ENCODE peak calls at places on chromosome 7, in nine cellular contexts. M, J, U, Q, G, O, T, K and Y are unnamed samples.

GRCh38 chr7:122887848-122888247 is 1.6 kb upstream of the CADPS2 start:
- DNase-seq in M (no peak), J (no peak), U (no peak), Q (no peak), G (no peak), O (no peak), T (no peak), K (no peak), Y (no peak)

GRCh38 chr7:48180981-48181380 is 9.7 kb downstream of the ABCA13 start:
- DNase-seq in M (no peak), J (no peak), U (no peak), Q (no peak), G (no peak), O (no peak), T (no peak), K (no peak), Y (no peak)

GRCh38 chr7:46912692-46913091 is 669.2 kb downstream of the TNS3 start:
- DNase-seq in M (no peak), J (no peak), U (no peak), Q (no peak), G (no peak), O (no peak), T (no peak), K (no peak), Y (no peak)

GRCh38 chr7:75772081-75773077 is at the start of gene CCL26:
- DNase-seq in M (peak; percentile 68), J (peak; percentile 26), U (no peak), Q (no peak), G (peak; percentile 44), O (no peak), T (peak; percentile 29), K (no peak), Y (no peak)

GRCh38 chr7:5549096-5549896 is 125.7 kb upstream of the TNRC18 start:
- DNase-seq in M (peak; percentile 83), J (peak; percentile 69), U (peak; percentile 87), Q (no peak), G (peak; percentile 34), O (no peak), T (no peak), K (peak; percentile 89), Y (no peak)

GRCh38 chr7:133253522-133253882 is 624 bp downstream of the EXOC4 start:
- DNase-seq in M (no peak), J (no peak), U (no peak), Q (peak; percentile 42), G (no peak), O (peak; percentile 2), T (no peak), K (no peak), Y (no peak)

GRCh38 chr7:5382281-5383041 is 41.2 kb downstream of the TNRC18 start:
- DNase-seq in M (no peak), J (no peak), U (no peak), Q (no peak), G (no peak), O (peak; percentile 71), T (no peak), K (no peak), Y (no peak)

GRCh38 chr7:151020231-151020630 is 4.1 kb downstream of the ATG9B start:
- DNase-seq in M (no peak), J (no peak), U (no peak), Q (no peak), G (no peak), O (no peak), T (no peak), K (no peak), Y (no peak)

GRCh38 chr7:69739182-69739581 is 140.9 kb downstream of the AUTS2 start:
- DNase-seq in M (no peak), J (no peak), U (no peak), Q (peak; percentile 25), G (no peak), O (no peak), T (no peak), K (no peak), Y (no peak)

GRCh38 chr7:130197094-130197493 is 8.1 kb downstream of the TMEM209 start:
- DNase-seq in M (no peak), J (no peak), U (no peak), Q (no peak), G (no peak), O (no peak), T (no peak), K (no peak), Y (no peak)

GRCh38 chr7:131802195-131802594 is 245.8 kb upstream of the PODXL start:
- DNase-seq in M (no peak), J (no peak), U (no peak), Q (no peak), G (no peak), O (no peak), T (no peak), K (no peak), Y (no peak)

GRCh38 chr7:141490474-141490873 is 60.7 kb upstream of the AGK start:
- DNase-seq in M (no peak), J (no peak), U (no peak), Q (no peak), G (no peak), O (no peak), T (no peak), K (no peak), Y (no peak)

GRCh38 chr7:122970740-122971725 is 24.5 kb downstream of the TAS2R16 start:
- DNase-seq in M (no peak), J (no peak), U (no peak), Q (no peak), G (no peak), O (no peak), T (no peak), K (no peak), Y (no peak)

GRCh38 chr7:149621776-149622175 is 124.2 kb upstream of the ZNF746 start:
- DNase-seq in M (no peak), J (no peak), U (no peak), Q (no peak), G (no peak), O (no peak), T (no peak), K (no peak), Y (no peak)

GRCh38 chr7:17965600-17965999 is 25.3 kb upstream of the SNX13 start:
- DNase-seq in M (no peak), J (no peak), U (no peak), Q (no peak), G (no peak), O (no peak), T (no peak), K (no peak), Y (no peak)

GRCh38 chr7:17968791-17969715 is 28.8 kb upstream of the SNX13 start:
- DNase-seq in M (no peak), J (no peak), U (no peak), Q (no peak), G (no peak), O (no peak), T (no peak), K (no peak), Y (no peak)

GRCh38 chr7:17966706-17967105 is 26.4 kb upstream of the SNX13 start:
- DNase-seq in M (no peak), J (no peak), U (no peak), Q (no peak), G (no peak), O (no peak), T (no peak), K (no peak), Y (no peak)

GRCh38 chr7:17962652-17963051 is 22.4 kb upstream of the SNX13 start:
- DNase-seq in M (no peak), J (no peak), U (no peak), Q (no peak), G (no peak), O (no peak), T (no peak), K (no peak), Y (no peak)

GRCh38 chr7:17963281-17963680 is 23.0 kb upstream of the SNX13 start:
- DNase-seq in M (peak; percentile 67), J (no peak), U (no peak), Q (no peak), G (no peak), O (no peak), T (no peak), K (no peak), Y (no peak)
- H3K27ac ChIP-seq in M (no peak overlapping the region), J (no peak overlapping the region), U (no peak overlapping the region), Q (no peak overlapping the region), G (no peak overlapping the region), O (no peak overlapping the region), T (no peak overlapping the region), K (no peak overlapping the region), Y (no peak overlapping the region)

DNA sequence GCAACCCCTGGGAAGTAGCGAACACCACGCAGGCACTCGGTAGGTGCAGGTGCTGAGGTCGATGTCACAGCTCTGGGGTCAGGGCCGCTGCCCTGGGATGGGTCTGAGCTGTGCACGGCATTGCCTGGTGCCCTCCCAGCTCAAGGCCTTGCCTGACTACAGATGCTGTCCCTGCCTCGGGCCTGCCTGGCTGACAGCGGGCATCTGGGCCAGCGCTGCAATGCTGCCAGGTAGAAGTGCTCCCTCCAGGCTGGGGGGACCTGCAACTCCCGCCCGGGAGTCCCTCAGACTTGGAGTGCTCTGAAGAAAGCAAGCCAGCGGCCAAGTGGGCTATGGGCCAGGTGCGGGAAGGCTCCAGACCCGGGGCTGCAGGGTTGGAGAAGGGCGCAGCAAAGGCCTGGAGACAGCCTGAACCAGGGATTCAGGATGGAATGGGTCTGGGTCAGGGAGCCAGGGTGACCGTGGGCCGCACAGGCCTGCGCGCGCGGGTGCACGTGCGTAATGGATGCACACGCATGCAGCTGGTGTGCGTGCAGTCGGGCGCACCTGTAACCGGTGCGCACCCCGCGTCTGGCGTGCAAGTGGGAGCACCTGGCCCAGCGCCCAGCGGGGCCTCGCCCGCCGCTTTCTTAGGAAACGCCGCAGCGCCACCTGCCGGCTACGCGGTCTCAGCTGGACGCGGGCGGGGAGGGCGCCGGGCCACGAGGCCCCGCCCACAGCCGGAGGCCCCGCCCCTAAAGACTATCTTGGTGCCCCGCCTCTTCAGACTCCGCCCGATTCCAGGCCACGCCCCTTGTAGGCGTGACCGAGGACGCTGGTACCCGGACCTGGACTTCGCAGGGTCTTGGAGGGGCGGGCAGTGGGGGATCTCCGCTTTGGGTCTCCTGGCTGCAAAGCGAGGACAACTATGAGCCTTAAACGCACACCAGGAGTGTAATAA is 46.7 kb downstream of the MICALL2 start:
- DNase-seq in M (no peak), J (peak; percentile 93), U (peak; percentile 77), Q (peak; percentile 92), G (peak; percentile 77), O (peak; percentile 90), T (peak; percentile 76), K (peak; percentile 85), Y (peak; percentile 79)
- H3K4me3 ChIP-seq in M (no peak overlapping the region), J (no peak overlapping the region), U (peak overlapping the region; percentile 5), Q (peak overlapping the region; percentile 44), G (peak overlapping the region; percentile 17), O (no peak overlapping the region), T (no peak overlapping the region), K (peak overlapping the region; percentile 26), Y (no peak overlapping the region)

GRCh38 chr7:138258194-138258554 is 181.9 kb downstream of the AKR1D1 start:
- DNase-seq in M (no peak), J (no peak), U (no peak), Q (no peak), G (no peak), O (no peak), T (no peak), K (no peak), Y (no peak)
- H3K27ac ChIP-seq in M (no peak overlapping the region), J (no peak overlapping the region), U (no peak overlapping the region), Q (no peak overlapping the region), G (peak overlapping the region; percentile 5), O (no peak overlapping the region), T (no peak overlapping the region), K (no peak overlapping the region), Y (no peak overlapping the region)

DNA sequence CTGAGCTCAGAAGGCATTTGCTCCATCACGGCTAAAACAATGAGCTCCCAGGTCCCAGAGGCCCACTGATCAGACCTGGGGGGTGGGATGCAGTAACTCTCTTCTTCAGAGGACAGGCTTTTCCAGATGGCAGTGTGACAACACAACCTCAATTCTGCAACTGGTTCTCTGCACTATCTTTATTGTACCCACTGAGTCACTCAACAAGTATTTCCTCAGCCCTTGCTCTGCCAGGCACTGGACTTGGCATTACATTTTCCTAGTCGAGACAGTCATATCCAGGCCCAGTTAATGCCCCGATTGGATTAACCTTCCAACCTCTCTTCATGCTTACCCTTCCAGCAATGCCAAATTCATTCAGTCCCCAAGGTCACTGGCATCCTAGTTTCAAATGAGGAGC is 72.6 kb downstream of the JAZF1 start:
- DNase-seq in M (no peak), J (no peak), U (peak; percentile 16), Q (no peak), G (no peak), O (no peak), T (no peak), K (no peak), Y (no peak)
- H3K4me3 ChIP-seq in M (no peak overlapping the region), J (no peak overlapping the region), U (no peak overlapping the region), Q (no peak overlapping the region), G (no peak overlapping the region), O (no peak overlapping the region), T (no peak overlapping the region), K (no peak overlapping the region), Y (no peak overlapping the region)